ENCODE peak calls at places on chromosomes 12 and 14, in ten cellular contexts. O is choroid plexus epithelial cell; K is stimulated activated CD8-positive, alpha-beta memory T cell treated with anti-CD3 and anti-CD28 coated beads, Interleukin-12 subunit alpha, Interleukin-12 subunit beta, amount 100 ng/mL, for 4 hours; D is activated T-cell treated with anti-CD3 and anti-CD28 coated beads for 1 hour; L is NCI-H1105; X is GM19239; M is left ventricle myocardium inferior; F is pancreas; A is NCI-H1694 treated with DMSO at 0.1 percent for 48 hours; B is GDM1. H is an unnamed sample.

GRCh38 chr12:124413401-124413800 is 118.5 kb downstream of the RFLNA start:
- DNase-seq in M (peak; percentile 78), D (no peak), F (no peak), K (no peak), X (no peak), L (no peak), B (no peak), A (no peak), O (no peak), H (peak; percentile 90)

GRCh38 chr12:32964981-32965585 is 68.5 kb upstream of the PKP2 start:
- DNase-seq in M (no peak), L (peak; percentile 67), A (no peak), K (no peak), B (no peak), O (no peak), X (no peak), D (no peak), F (no peak), H (no peak)

GRCh38 chr12:65121049-65121955 is at the start of gene WIF1:
- DNase-seq in M (no peak), B (no peak), O (no peak), F (peak; percentile 18), A (no peak), K (peak; percentile 13), X (no peak), D (no peak), L (peak; percentile 67), H (peak; percentile 93)

GRCh38 chr14:74245292-74245691 is 6.0 kb downstream of the VSX2 start:
- DNase-seq in X (no peak), K (no peak), A (no peak), O (no peak), M (no peak), F (no peak), L (no peak), B (no peak), D (no peak), H (no peak)

GRCh38 chr12:82652071-82652470 is 34.6 kb upstream of the TMTC2 start:
- DNase-seq in L (no peak), K (no peak), B (no peak), F (no peak), M (no peak), D (no peak), A (no peak), O (no peak), X (no peak), H (no peak)

GRCh38 chr12:96578526-96579125 is 89.2 kb downstream of the CFAP54 start:
- DNase-seq in O (peak; percentile 77), D (no peak), X (peak; percentile 17), K (no peak), F (no peak), L (peak; percentile 65), A (peak; percentile 60), B (peak; percentile 2), M (no peak), H (no peak)

GRCh38 chr14:77086017-77086727 is 11.9 kb upstream of the CIPC start:
- DNase-seq in D (no peak), L (no peak), X (no peak), F (no peak), M (no peak), O (peak; percentile 88), A (no peak), K (no peak), B (no peak), H (no peak)

GRCh38 chr14:64464695-64465094 is 604 bp upstream of the AKAP5 start:
- DNase-seq in B (no peak), L (peak; percentile 51), F (no peak), K (no peak), A (no peak), D (no peak), M (no peak), X (peak; percentile 18), O (no peak), H (no peak)

GRCh38 chr14:68627868-68628604 is 164.8 kb downstream of the ZFP36L1 start:
- DNase-seq in K (peak; percentile 46), B (no peak), O (no peak), L (no peak), F (peak; percentile 73), D (peak; percentile 59), X (peak; percentile 52), A (no peak), M (peak; percentile 60), H (peak; percentile 93)

GRCh38 chr12:46292754-46293402 is 24.0 kb upstream of the SLC38A1 start:
- DNase-seq in L (no peak), D (no peak), X (no peak), K (no peak), O (peak; percentile 35), B (no peak), A (no peak), F (no peak), M (no peak), H (no peak)

GRCh38 chr14:55201219-55202096 is 10.1 kb upstream of the DLGAP5 start:
- DNase-seq in K (no peak), D (no peak), A (no peak), M (no peak), F (no peak), O (no peak), X (no peak), B (no peak), L (no peak), H (peak; percentile 51)

GRCh38 chr12:126950266-126950665 is 1316.7 kb upstream of the TMEM132C start:
- DNase-seq in D (no peak), K (no peak), M (no peak), L (no peak), O (no peak), F (no peak), X (no peak), A (no peak), B (no peak), H (no peak)

GRCh38 chr12:122026706-122027328 is 5.1 kb downstream of the BCL7A start:
- DNase-seq in D (no peak), X (no peak), M (no peak), A (no peak), B (no peak), K (no peak), L (no peak), F (no peak), O (no peak), H (no peak)

GRCh38 chr12:46357438-46358324 is 14.9 kb downstream of the SLC38A2 start:
- DNase-seq in D (no peak), F (no peak), X (no peak), K (no peak), B (no peak), L (no peak), O (peak; percentile 85), A (no peak), M (no peak), H (no peak)

GRCh38 chr12:4286228-4286627 is 12.7 kb downstream of the CCND2 start:
- DNase-seq in O (no peak), A (no peak), L (no peak), D (no peak), X (no peak), M (no peak), F (no peak), B (no peak), K (no peak), H (no peak)

H was measured in upper lobe of left lung.